ENCODE peak calls at places on chromosomes 1 and 21, in eight cellular contexts. O, J, L, R, B, A, H and Z are unnamed samples.

GRCh38 chr1:210688482-210689233 is 360.0 kb downstream of the HHAT start:
- DNase-seq in O (peak; percentile 9), J (no peak), H (no peak), L (no peak), B (no peak), R (no peak), A (no peak), Z (no peak)

GRCh38 chr21:42555756-42556438 is 42.2 kb downstream of the SLC37A1 start:
- DNase-seq in L (no peak), R (no peak), B (no peak), H (no peak), O (no peak), A (no peak), J (no peak), Z (no peak)

GRCh38 chr21:16075594-16076282 is 346.0 kb downstream of the USP25 start:
- DNase-seq in B (no peak), H (no peak), R (no peak), L (no peak), O (no peak), J (no peak), A (no peak), Z (no peak)

GRCh38 chr21:27339902-27340301 is 373.0 kb upstream of the ADAMTS5 start:
- DNase-seq in O (peak; percentile 94), R (no peak), B (no peak), H (no peak), J (no peak), L (no peak), A (no peak), Z (no peak)

GRCh38 chr1:18597159-18598042 is 33.2 kb upstream of the PAX7 start:
- DNase-seq in R (peak; percentile 90), A (peak; percentile 45), J (peak; percentile 22), L (peak; percentile 47), B (no peak), H (peak; percentile 61), O (peak; percentile 39), Z (peak; percentile 46)

GRCh38 chr1:85460555-85461088 is 4.3 kb downstream of the DDAH1 start:
- DNase-seq in H (no peak), A (no peak), O (no peak), J (peak; percentile 75), R (no peak), B (peak; percentile 3), L (peak; percentile 58), Z (no peak)

GRCh38 chr1:206513312-206514111 is 6.2 kb downstream of the RASSF5 start:
- DNase-seq in A (peak; percentile 97), O (peak; percentile 93), B (no peak), J (peak; percentile 30), H (no peak), R (peak; percentile 92), L (peak; percentile 64), Z (peak; percentile 70)

GRCh38 chr21:46229133-46229922 is 754 bp upstream of the LSS start:
- DNase-seq in O (no peak), B (no peak), H (peak; percentile 74), L (no peak), A (no peak), J (peak; percentile 31), R (peak; percentile 85), Z (no peak)

GRCh38 chr1:36542024-36542961 is 59.6 kb upstream of the CSF3R start:
- DNase-seq in O (no peak), R (peak; percentile 53), H (no peak), L (no peak), J (no peak), A (no peak), B (no peak), Z (no peak)

DNA sequence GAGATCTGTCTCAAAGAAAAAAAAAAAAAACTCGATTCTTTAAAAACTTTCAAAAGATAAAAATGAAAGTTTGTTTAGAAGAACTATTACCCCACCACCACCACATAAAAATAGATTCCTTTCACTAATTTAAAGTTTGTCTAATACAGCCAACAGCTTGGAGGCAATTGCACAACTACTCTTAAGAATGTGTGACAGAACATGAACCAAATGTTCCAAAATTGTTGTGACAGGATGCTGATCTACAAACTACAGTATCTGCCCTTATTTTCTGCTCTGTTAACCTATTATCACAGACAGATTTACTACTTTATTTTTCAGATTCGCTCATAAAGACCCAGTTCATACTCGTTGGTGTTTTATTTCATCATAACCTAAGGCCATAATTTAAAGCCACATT is 5.5 kb upstream of the TGFBR3 start:
- DNase-seq in H (no peak), A (peak; percentile 86), R (no peak), O (peak; percentile 97), J (no peak), L (no peak), B (no peak), Z (no peak)
- H3K4me3 ChIP-seq in H (no peak overlapping the region), A (no peak overlapping the region), R (no peak overlapping the region), O (no peak overlapping the region), J (no peak overlapping the region), L (no peak overlapping the region), B (no peak overlapping the region), Z (no peak overlapping the region)

GRCh38 chr1:81801032-81801833 is 499 bp downstream of the ADGRL2 start:
- DNase-seq in H (peak; percentile 88), R (peak; percentile 90), O (peak; percentile 97), J (peak; percentile 73), L (peak; percentile 91), B (peak; percentile 93), A (peak; percentile 96), Z (peak; percentile 80)
- H3K4me3 ChIP-seq in H (peak overlapping the region; percentile 92), R (peak overlapping the region; percentile 89), O (peak overlapping the region; percentile 79), J (peak overlapping the region; percentile 60), L (peak overlapping the region; percentile 64), B (peak overlapping the region; percentile 84), A (peak overlapping the region; percentile 89), Z (peak overlapping the region; percentile 95)

DNA sequence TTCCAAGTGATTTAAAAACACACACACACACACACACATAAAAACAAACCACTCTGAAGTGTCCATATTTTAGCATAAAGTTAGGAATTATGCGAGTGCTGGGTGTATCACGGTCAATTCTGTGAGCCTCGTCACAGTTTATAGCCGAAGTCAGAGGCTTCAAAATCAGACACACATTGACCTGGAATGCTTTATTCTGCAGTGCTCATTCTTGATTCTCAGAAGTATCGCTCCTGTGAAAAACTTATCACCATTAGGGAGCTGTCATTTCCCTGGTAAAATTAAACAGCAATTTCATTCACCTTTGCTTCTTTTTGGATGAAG is 8.7 kb upstream of the IRF2BP2 start:
- DNase-seq in O (no peak), H (no peak), R (no peak), A (no peak), B (peak; percentile 19), J (no peak), L (no peak), Z (no peak)
- H3K4me3 ChIP-seq in O (no peak overlapping the region), H (no peak overlapping the region), R (no peak overlapping the region), A (no peak overlapping the region), B (no peak overlapping the region), J (no peak overlapping the region), L (no peak overlapping the region), Z (no peak overlapping the region)

GRCh38 chr1:2856076-2856390 is 54.5 kb upstream of the TTC34 start:
- DNase-seq in O (no peak), B (no peak), L (no peak), H (no peak), A (no peak), R (no peak), J (no peak), Z (no peak)
- H3K4me3 ChIP-seq in O (no peak overlapping the region), B (no peak overlapping the region), L (no peak overlapping the region), H (no peak overlapping the region), A (no peak overlapping the region), R (no peak overlapping the region), J (no peak overlapping the region), Z (no peak overlapping the region)

GRCh38 chr1:167618366-167618765 is 11.7 kb upstream of the RCSD1 start:
- DNase-seq in A (no peak), R (peak; percentile 43), L (no peak), B (no peak), H (no peak), J (no peak), O (no peak), Z (no peak)

GRCh38 chr1:167617100-167617949 is 12.7 kb upstream of the RCSD1 start:
- DNase-seq in J (no peak), R (no peak), H (no peak), O (peak; percentile 8), A (no peak), B (no peak), L (no peak), Z (peak; percentile 37)

GRCh38 chr1:167618789-167619188 is 11.2 kb upstream of the RCSD1 start:
- DNase-seq in L (no peak), J (no peak), R (no peak), O (no peak), A (no peak), B (no peak), H (no peak), Z (no peak)

GRCh38 chr1:167616521-167616920 is 13.5 kb upstream of the RCSD1 start:
- DNase-seq in J (no peak), R (no peak), O (no peak), A (no peak), B (no peak), L (no peak), H (no peak), Z (no peak)

DNA sequence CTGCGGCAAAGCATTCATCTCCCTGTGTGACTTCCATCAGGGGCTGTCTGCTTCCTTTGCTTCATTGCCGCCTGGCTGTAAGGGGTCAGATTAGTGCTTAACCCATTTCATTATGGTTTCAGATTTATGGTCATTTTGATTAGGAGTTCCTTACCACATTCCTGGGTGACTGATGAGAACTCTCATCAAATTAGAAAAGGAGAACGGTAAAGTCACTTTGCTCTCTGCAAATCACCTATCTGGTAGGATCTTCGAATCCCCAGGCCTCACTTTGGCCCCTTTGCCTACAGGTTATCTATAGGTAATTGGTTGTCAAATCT is 12.1 kb upstream of the RCSD1 start:
- DNase-seq in O (no peak), R (no peak), H (no peak), A (no peak), B (no peak), L (no peak), J (no peak), Z (no peak)
- H3K4me3 ChIP-seq in O (no peak overlapping the region), R (no peak overlapping the region), H (no peak overlapping the region), A (no peak overlapping the region), B (no peak overlapping the region), L (no peak overlapping the region), J (no peak overlapping the region), Z (peak overlapping the region; percentile 20)